ENCODE peak calls at places on chromosomes 3 and 15, in four cellular contexts. V is progenitor cell of endocrine pancreas, H is A549, K is naive B cell. U is an unnamed sample.

GRCh38 chr3:36591959-36592358 is 172.4 kb downstream of the DCLK3 start:
- DNase-seq in V (no peak), H (no peak), K (no peak), U (no peak)

GRCh38 chr3:31455524-31455923 is 77.2 kb upstream of the STT3B start:
- DNase-seq in V (no peak), H (no peak), K (no peak), U (no peak)

GRCh38 chr15:66591322-66591862 is 25.6 kb upstream of the LCTL start:
- DNase-seq in V (no peak), H (no peak), K (no peak), U (no peak)

GRCh38 chr15:74208496-74208895 is 5.9 kb upstream of the STRA6 start:
- DNase-seq in V (no peak), H (no peak), K (no peak), U (no peak)

GRCh38 chr3:65935724-65936123 is 103.0 kb downstream of the MAGI1 start:
- DNase-seq in V (no peak), H (no peak), K (no peak), U (no peak)

GRCh38 chr15:51623386-51623938 is 891 bp upstream of the DMXL2 start:
- DNase-seq in V (no peak), H (no peak), K (no peak), U (no peak)

GRCh38 chr3:102630531-102630930 is 195.7 kb downstream of the ZPLD1 start:
- DNase-seq in V (no peak), H (no peak), K (no peak), U (no peak)

GRCh38 chr3:62051506-62051905 is 321.8 kb downstream of the FEZF2 start:
- DNase-seq in V (no peak), H (no peak), K (no peak), U (no peak)

GRCh38 chr3:101703169-101703568 is 16.7 kb upstream of the RPL24 start:
- DNase-seq in V (no peak), H (no peak), K (no peak), U (no peak)

GRCh38 chr3:61299343-61299742 is 48.1 kb upstream of the FHIT start:
- DNase-seq in V (no peak), H (no peak), K (no peak), U (no peak)

GRCh38 chr3:95350066-95350465 is 1287.2 kb downstream of the NSUN3 start:
- DNase-seq in V (no peak), H (no peak), K (no peak), U (no peak)

GRCh38 chr3:15823092-15823491 is 25.3 kb upstream of the ANKRD28 start:
- DNase-seq in V (no peak), H (no peak), K (no peak), U (no peak)

GRCh38 chr3:125055913-125056705 is at the start of gene HEG1:
- DNase-seq in V (peak; percentile 41), H (peak; percentile 71), K (peak; percentile 63), U (no peak)

GRCh38 chr3:99498544-99499234 is 139.7 kb upstream of the COL8A1 start:
- DNase-seq in V (no peak), H (no peak), K (no peak), U (no peak)

GRCh38 chr3:20857636-20858035 is 671.6 kb upstream of the SGO1 start:
- DNase-seq in V (no peak), H (no peak), K (no peak), U (peak; percentile 46)

GRCh38 chr15:84981711-84982300 is at the start of gene PDE8A:
- DNase-seq in V (peak; percentile 29), H (peak; percentile 63), K (no peak), U (no peak)

GRCh38 chr3:127221062-127222035 is 28.4 kb downstream of the PRR23E start:
- DNase-seq in V (no peak), H (no peak), K (no peak), U (no peak)

GRCh38 chr3:191882289-191882688 is 421.3 kb downstream of the PYDC2 start:
- DNase-seq in V (no peak), H (no peak), K (no peak), U (peak; percentile 9)

GRCh38 chr3:149198611-149199010 is 23.0 kb downstream of the CP start:
- DNase-seq in V (no peak), H (no peak), K (no peak), U (no peak)

GRCh38 chr15:88624156-88624970 is 3.2 kb downstream of the AEN start:
- DNase-seq in V (no peak), H (no peak), K (peak; percentile 66), U (no peak)

GRCh38 chr3:35200056-35200455 is 439.3 kb upstream of the ARPP21 start:
- DNase-seq in V (no peak), H (no peak), K (no peak), U (peak; percentile 52)

GRCh38 chr15:85760049-85760448 is 34.7 kb downstream of the KLHL25 start:
- DNase-seq in V (no peak), H (no peak), K (no peak), U (no peak)

GRCh38 chr15:77975332-77976119 is 102.0 kb downstream of the TBC1D2B start:
- DNase-seq in V (no peak), H (no peak), K (no peak), U (no peak)

GRCh38 chr3:33884204-33884561 is 85.8 kb downstream of the PDCD6IP start:
- DNase-seq in V (no peak), H (peak; percentile 37), K (no peak), U (no peak)

GRCh38 chr3:58722526-58722925 is 56.0 kb upstream of the FAM3D start:
- DNase-seq in V (no peak), H (no peak), K (no peak), U (no peak)

GRCh38 chr15:73617310-73617709 is 15.9 kb downstream of the NPTN start:
- DNase-seq in V (no peak), H (no peak), K (no peak), U (no peak)

GRCh38 chr3:193775421-193776077 is 182.5 kb downstream of the OPA1 start:
- DNase-seq in V (no peak), H (no peak), K (no peak), U (no peak)

GRCh38 chr3:17481116-17481515 is 261.3 kb downstream of the TBC1D5 start:
- DNase-seq in V (no peak), H (no peak), K (no peak), U (no peak)

GRCh38 chr3:56055616-56056350 is 412.5 kb downstream of the ERC2 start:
- DNase-seq in V (no peak), H (no peak), K (no peak), U (no peak)

GRCh38 chr3:190533511-190534282 is 19.8 kb downstream of the IL1RAP start:
- DNase-seq in V (no peak), H (peak; percentile 43), K (no peak), U (peak; percentile 92)

GRCh38 chr3:127417709-127418559 is 130.1 kb upstream of the PRR20G start:
- DNase-seq in V (no peak), H (no peak), K (no peak), U (no peak)

U was measured in HS-5.